ENCODE peak calls at places on chromosome 17, in four cellular contexts. K, X, C and N are unnamed samples.

GRCh38 chr17:75096082-75096625 is 8.4 kb downstream of the SLC16A5 start:
- DNase-seq in X (peak; percentile 87), C (no peak), K (no peak), N (no peak)

GRCh38 chr17:81405382-81406005 is 10.2 kb downstream of the BAHCC1 start:
- DNase-seq in X (no peak), K (no peak), C (no peak), N (no peak)

GRCh38 chr17:76434870-76435269 is 18.1 kb downstream of the UBE2O start:
- DNase-seq in X (no peak), K (no peak), C (no peak), N (no peak)

GRCh38 chr17:76193616-76194015 is 46.7 kb downstream of the RNF157 start:
- DNase-seq in C (no peak), K (no peak), X (peak; percentile 54), N (peak; percentile 81)

GRCh38 chr17:1783834-1784611 is 22.2 kb downstream of the SERPINF1 start:
- DNase-seq in X (peak; percentile 42), C (no peak), K (no peak), N (peak; percentile 78)

GRCh38 chr17:21463204-21463661 is 87.1 kb downstream of the KCNJ12 start:
- DNase-seq in X (no peak), K (no peak), C (no peak), N (no peak)

GRCh38 chr17:52536466-52536865 is 378.0 kb upstream of the CA10 start:
- DNase-seq in K (no peak), C (no peak), X (no peak), N (no peak)

GRCh38 chr17:32833526-32833925 is 43.4 kb downstream of the MYO1D start:
- DNase-seq in K (no peak), C (no peak), X (no peak), N (no peak)

GRCh38 chr17:34420254-34420766 is 57.3 kb upstream of the CCL1 start:
- DNase-seq in K (peak; percentile 81), C (peak; percentile 88), X (peak; percentile 82), N (peak; percentile 85)

GRCh38 chr17:80518392-80518791 is 26.2 kb upstream of the RPTOR start:
- DNase-seq in X (no peak), C (no peak), K (no peak), N (no peak)

GRCh38 chr17:20010099-20010863 is 1.1 kb downstream of the SPECC1 start:
- DNase-seq in C (no peak), K (peak; percentile 28), X (peak; percentile 24), N (peak; percentile 64)

GRCh38 chr17:79537061-79537460 is 73.8 kb downstream of the RBFOX3 start:
- DNase-seq in K (no peak), C (no peak), X (no peak), N (no peak)

GRCh38 chr17:80375186-80375585 is 39.8 kb upstream of the ENDOV start:
- DNase-seq in K (no peak), C (no peak), X (no peak), N (no peak)

GRCh38 chr17:17766351-17767095 is 70.3 kb downstream of the SREBF1 start:
- DNase-seq in C (no peak), X (no peak), K (no peak), N (no peak)

GRCh38 chr17:15498107-15498506 is 30.7 kb upstream of the CDRT4 start:
- DNase-seq in C (no peak), X (peak; percentile 20), K (peak; percentile 24), N (peak; percentile 36)

GRCh38 chr17:39666601-39667261 is 1.5 kb upstream of the PNMT start:
- DNase-seq in X (peak; percentile 69), K (no peak), C (no peak), N (peak; percentile 53)

GRCh38 chr17:50532452-50533024 is at the start of gene EPN3:
- DNase-seq in C (peak; percentile 78), K (peak; percentile 61), X (no peak), N (peak; percentile 82)

GRCh38 chr17:78484300-78485159 is 92.7 kb downstream of the DNAH17 start:
- DNase-seq in K (peak; percentile 81), C (peak; percentile 96), X (peak; percentile 98), N (no peak)

GRCh38 chr17:44820631-44821196 is 9.4 kb downstream of the GJC1 start:
- DNase-seq in K (no peak), C (no peak), X (no peak), N (no peak)

GRCh38 chr17:78532922-78533640 is 44.1 kb downstream of the DNAH17 start:
- DNase-seq in C (no peak), K (no peak), X (no peak), N (no peak)

GRCh38 chr17:66906321-66907278 is 57.9 kb upstream of the CACNG4 start:
- DNase-seq in K (peak; percentile 81), X (peak; percentile 73), C (peak; percentile 85), N (peak; percentile 87)

GRCh38 chr17:46730679-46731078 is 87.8 kb downstream of the WNT3 start:
- DNase-seq in K (no peak), C (no peak), X (no peak), N (no peak)

GRCh38 chr17:50375858-50376538 is 3.0 kb downstream of the EME1 start:
- DNase-seq in K (no peak), C (no peak), X (no peak), N (peak; percentile 38)

GRCh38 chr17:36949461-36949927 is 740 bp downstream of the AATF start:
- DNase-seq in X (no peak), K (no peak), C (no peak), N (no peak)

GRCh38 chr17:80008383-80008840 is 27.3 kb downstream of the TBC1D16 start:
- DNase-seq in C (peak; percentile 98), X (peak; percentile 94), K (peak; percentile 94), N (peak; percentile 98)

GRCh38 chr17:4234406-4234805 is 29.4 kb downstream of the ANKFY1 start:
- DNase-seq in K (no peak), C (no peak), X (no peak), N (no peak)
- TF ChIP-seq TEAD4 in K (no peak), C (no peak), X (no peak), N (no peak)

GRCh38 chr17:48577330-48577945 is 712 bp downstream of the HOXB4 start:
- DNase-seq in C (no peak), X (no peak), K (no peak), N (no peak)

GRCh38 chr17:48576479-48577309 is 1.5 kb downstream of the HOXB4 start:
- DNase-seq in X (peak; percentile 76), C (no peak), K (no peak), N (no peak)

GRCh38 chr17:48578616-48579560 is 738 bp upstream of the HOXB4 start:
- DNase-seq in X (peak; percentile 62), C (no peak), K (no peak), N (no peak)

GRCh38 chr17:48579738-48580543 is 1.8 kb upstream of the HOXB4 start:
- DNase-seq in X (no peak), K (no peak), C (no peak), N (no peak)

DNA sequence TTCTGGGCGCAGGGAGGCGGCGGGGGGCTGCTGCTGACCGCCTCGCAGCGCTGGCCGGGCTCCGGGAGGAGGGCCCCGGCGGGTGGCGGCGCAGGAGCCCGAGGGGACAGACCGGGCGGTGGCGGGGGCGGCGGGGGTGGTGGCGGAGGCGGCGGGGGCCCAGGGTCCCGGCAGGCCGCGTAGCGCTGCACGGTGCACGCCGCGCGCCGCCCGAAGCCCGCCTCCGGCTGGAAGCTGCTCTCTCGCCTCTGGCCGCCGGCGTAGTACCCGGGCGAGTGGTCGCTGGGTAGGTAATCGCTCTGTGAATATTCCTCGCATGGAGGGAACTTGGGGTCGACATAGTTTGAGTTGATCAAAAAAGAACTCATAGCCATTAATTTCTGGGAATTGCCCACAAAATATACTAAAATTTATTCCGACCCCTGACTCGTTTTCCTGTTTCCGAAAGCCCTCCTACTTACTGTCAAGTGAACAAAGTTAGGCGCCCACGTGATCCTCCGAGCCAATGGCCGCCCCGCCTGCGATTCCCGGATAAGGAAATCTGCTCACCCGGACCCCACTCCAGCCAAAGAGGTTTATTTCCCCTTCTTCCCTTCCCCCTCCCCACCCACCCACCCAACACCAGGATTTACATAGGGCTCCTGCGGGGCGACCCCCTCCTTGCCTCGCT is at the start of gene HOXB4:
- DNase-seq in K (peak; percentile 73), C (no peak), X (peak; percentile 87), N (no peak)
- TF ChIP-seq TEAD4 in K (no peak), C (no peak), X (no peak), N (no peak)

DNA sequence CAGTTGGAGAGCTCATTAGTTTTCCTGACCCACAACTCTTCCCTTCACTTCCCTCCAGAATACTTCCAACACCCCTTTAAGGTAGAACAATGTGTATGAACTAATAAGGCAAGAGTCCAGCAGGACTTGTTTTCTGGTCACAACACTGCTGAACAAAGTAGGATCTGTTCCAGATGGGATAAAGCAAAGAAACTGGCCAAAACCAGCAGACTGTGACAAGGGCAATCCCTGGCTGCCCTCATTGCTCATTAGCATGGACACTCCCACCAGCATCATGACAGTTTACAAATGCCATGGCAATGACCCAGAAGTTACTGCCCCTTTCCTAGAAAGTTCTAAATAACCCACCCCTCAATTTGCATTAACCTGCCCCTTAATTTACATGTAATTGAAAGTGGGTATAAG is 82.5 kb downstream of the SSH2 start:
- DNase-seq in X (no peak), K (no peak), C (no peak), N (no peak)
- TF ChIP-seq TEAD4 in X (no peak), K (no peak), C (no peak), N (no peak)

GRCh38 chr17:72053069-72053846 is 67.6 kb upstream of the SOX9 start:
- DNase-seq in X (no peak), K (peak; percentile 45), C (peak; percentile 49), N (peak; percentile 24)
- TF ChIP-seq TEAD4 in X (no peak), K (no peak), C (no peak), N (no peak)

DNA sequence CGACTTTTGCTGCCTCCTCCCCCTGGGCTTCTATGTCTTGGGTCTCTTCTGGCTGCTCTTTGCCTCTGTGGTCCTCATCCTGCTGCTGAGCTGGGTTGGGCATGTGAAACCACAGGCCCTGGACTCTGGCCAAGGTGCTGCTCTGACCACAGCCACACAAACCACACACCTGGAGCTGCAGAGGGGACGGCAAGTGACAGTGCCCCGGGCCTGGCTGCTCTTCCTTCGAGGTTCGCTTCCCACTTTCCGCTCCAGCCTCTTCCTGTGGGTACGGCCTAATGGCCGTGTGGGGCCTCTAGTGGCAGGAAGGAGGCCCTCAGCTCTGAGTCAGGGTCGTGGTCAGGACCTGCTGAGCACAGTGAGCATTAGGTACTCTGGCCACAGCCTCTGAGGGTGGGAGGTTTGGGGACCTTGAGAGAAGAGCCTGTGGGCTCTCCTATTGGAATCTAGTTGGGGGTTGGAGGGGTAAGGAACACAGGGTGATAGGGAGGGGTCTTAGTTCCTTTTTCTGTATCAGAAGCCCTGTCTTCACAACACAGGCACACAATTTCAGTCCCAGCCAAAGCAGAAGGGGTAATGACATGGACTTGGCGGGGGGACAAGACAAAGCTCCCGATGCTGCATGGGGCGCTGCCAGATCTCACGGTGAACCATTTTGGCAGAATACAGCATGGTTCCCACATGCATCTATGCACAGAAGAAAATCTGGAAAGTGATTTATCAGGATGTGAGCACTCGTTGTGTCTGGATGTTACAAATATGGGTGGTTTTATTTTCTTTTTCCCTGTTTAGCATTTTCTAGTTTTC is 2.3 kb downstream of the GP1BA start:
- DNase-seq in K (peak; percentile 50), X (peak; percentile 28), C (no peak), N (peak; percentile 72)
- TF ChIP-seq TEAD4 in K (no peak), X (no peak), C (no peak), N (no peak)

GRCh38 chr17:41215681-41216080 is 10.8 kb upstream of the KRTAP9-2 start:
- DNase-seq in C (no peak), K (no peak), X (no peak), N (no peak)

GRCh38 chr17:41212524-41213169 is 13.8 kb upstream of the KRTAP9-2 start:
- DNase-seq in C (no peak), X (no peak), K (no peak), N (no peak)

GRCh38 chr17:41211845-41212466 is 14.5 kb upstream of the KRTAP9-2 start:
- DNase-seq in X (no peak), C (no peak), K (no peak), N (no peak)
- TF ChIP-seq TEAD4 in X (no peak), C (no peak), K (no peak), N (no peak)